ENCODE peak calls at places on chromosomes 2 and 18, in five cellular contexts. V is A549, Z is K562, F is HepG2, L is H1. B is an unnamed sample.

GRCh38 chr2:194697439-194697838 is 959.6 kb upstream of the SLC39A10 start:
- DNase-seq in Z (no peak), F (no peak), L (no peak), V (no peak), B (no peak)

GRCh38 chr18:3869848-3870247 is 419.9 kb downstream of the TGIF1 start:
- DNase-seq in L (no peak), V (peak; percentile 77), F (peak; percentile 36), Z (peak; percentile 61), B (no peak)

GRCh38 chr2:224885295-224885694 is 157.0 kb downstream of the DOCK10 start:
- DNase-seq in Z (no peak), L (no peak), F (no peak), V (no peak), B (no peak)

GRCh38 chr2:226076529-226076928 is 677.0 kb downstream of the NYAP2 start:
- DNase-seq in F (no peak), L (no peak), Z (no peak), V (no peak), B (no peak)

GRCh38 chr2:220006152-220006551 is 378.7 kb downstream of the SLC4A3 start:
- DNase-seq in F (no peak), L (no peak), Z (no peak), V (no peak), B (no peak)

GRCh38 chr18:70985948-70986347 is 697.1 kb downstream of the SOCS6 start:
- DNase-seq in F (no peak), L (no peak), V (no peak), Z (no peak), B (no peak)

GRCh38 chr2:132522901-132523300 is 106.3 kb downstream of the GPR39 start:
- DNase-seq in L (no peak), Z (no peak), F (no peak), V (no peak), B (no peak)

GRCh38 chr2:233832869-233833812 is 21.2 kb downstream of the HJURP start:
- DNase-seq in F (peak; percentile 54), V (peak; percentile 97), Z (no peak), L (peak; percentile 84), B (no peak)

GRCh38 chr2:70703900-70704549 is 64.0 kb downstream of the ADD2 start:
- DNase-seq in Z (peak; percentile 68), V (no peak), L (no peak), F (no peak), B (no peak)

GRCh38 chr2:3301001-3301400 is 76.6 kb downstream of the EIPR1 start:
- DNase-seq in F (no peak), L (no peak), Z (no peak), V (no peak), B (no peak)

GRCh38 chr2:24515335-24515734 is 24.3 kb downstream of the NCOA1 start:
- DNase-seq in Z (no peak), F (no peak), V (peak; percentile 31), L (no peak), B (no peak)

GRCh38 chr18:44178476-44178875 is 502.2 kb upstream of the SETBP1 start:
- DNase-seq in F (no peak), L (no peak), Z (no peak), V (no peak), B (no peak)

GRCh38 chr2:67666386-67667053 is 269.4 kb downstream of the ETAA1 start:
- DNase-seq in V (no peak), Z (no peak), L (no peak), F (no peak), B (no peak)

GRCh38 chr2:212259236-212259635 is 279.4 kb downstream of the ERBB4 start:
- DNase-seq in V (no peak), L (no peak), Z (no peak), F (no peak), B (no peak)

GRCh38 chr2:182973441-182974352 is 64.6 kb downstream of the NCKAP1 start:
- DNase-seq in Z (no peak), F (peak; percentile 63), V (no peak), L (no peak), B (no peak)

GRCh38 chr2:64386676-64387075 is 67.3 kb upstream of the LGALSL start:
- DNase-seq in F (no peak), Z (no peak), L (no peak), V (no peak), B (no peak)

DNA sequence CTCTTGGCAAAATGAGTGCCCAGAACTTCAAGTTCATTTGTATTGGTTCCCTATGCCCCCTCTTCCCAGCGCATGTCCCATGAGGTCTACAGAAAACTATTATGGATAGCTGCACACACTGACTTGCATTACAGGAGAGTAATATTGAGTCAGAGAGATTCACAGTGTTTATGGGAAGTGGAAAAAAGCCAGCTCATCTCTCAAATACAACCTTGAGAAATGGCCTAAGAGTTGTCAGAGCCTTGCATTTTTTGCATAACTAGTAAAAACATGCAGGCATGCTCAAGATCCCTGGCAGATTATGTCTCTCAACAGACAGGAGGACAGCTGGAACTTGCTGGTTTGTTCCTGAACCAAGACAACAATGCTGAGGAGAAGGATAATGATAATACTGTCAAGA is 1292.8 kb downstream of the DSC3 start:
- DNase-seq in V (no peak), L (no peak), Z (no peak), F (no peak), B (no peak)
- TF ChIP-seq CEBPB in V (no peak), L (no peak), Z (no peak), F (no peak), B (no peak)

GRCh38 chr2:37856101-37856751 is 68.9 kb upstream of the RMDN2 start:
- DNase-seq in V (no peak), Z (no peak), L (no peak), F (no peak), B (no peak)

GRCh38 chr2:37858725-37859267 is 66.3 kb upstream of the RMDN2 start:
- DNase-seq in L (no peak), V (no peak), F (no peak), Z (no peak), B (no peak)

GRCh38 chr2:37857485-37858196 is 67.4 kb upstream of the RMDN2 start:
- DNase-seq in Z (no peak), L (no peak), F (no peak), V (no peak), B (no peak)

GRCh38 chr2:37855283-37856041 is 69.6 kb upstream of the RMDN2 start:
- DNase-seq in V (no peak), L (no peak), F (no peak), Z (no peak), B (no peak)

DNA sequence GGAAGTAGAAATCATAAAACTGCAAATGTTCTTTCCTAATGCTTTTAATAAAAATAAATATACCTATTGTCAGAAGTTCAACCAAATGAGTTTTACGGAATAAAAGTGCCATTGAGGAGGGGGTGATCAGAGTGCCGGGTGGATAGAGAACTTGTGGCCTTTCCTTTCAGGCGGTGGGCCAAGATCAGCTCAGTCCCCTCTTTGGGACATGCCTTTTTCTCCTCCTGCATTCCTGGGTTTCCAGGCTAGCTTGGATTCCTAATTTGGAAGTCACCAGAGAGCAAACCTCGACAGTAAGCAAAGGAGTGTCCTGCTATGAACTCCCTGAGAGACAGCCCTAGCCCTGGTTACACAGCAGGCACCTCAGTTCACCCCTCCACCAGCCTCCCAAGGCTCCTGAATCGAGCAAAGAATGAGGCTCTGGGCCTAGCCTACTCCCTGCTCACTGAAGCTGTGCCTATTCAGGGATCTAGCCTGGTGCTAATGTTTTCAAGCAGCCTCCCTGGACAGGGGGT is 66.8 kb upstream of the RMDN2 start:
- DNase-seq in V (peak; percentile 19), L (no peak), Z (no peak), F (no peak), B (no peak)
- TF ChIP-seq EP300 in V (no peak), L (no peak), Z (no peak), F (no peak), B (no peak)

GRCh38 chr2:239532305-239532649 is 131.5 kb upstream of the HDAC4 start:
- DNase-seq in V (no peak), L (no peak), Z (no peak), F (no peak), B (no peak)

GRCh38 chr2:239531456-239532304 is 130.9 kb upstream of the HDAC4 start:
- DNase-seq in L (no peak), F (no peak), V (no peak), Z (no peak), B (no peak)

GRCh38 chr2:239534581-239535412 is 134.0 kb upstream of the HDAC4 start:
- DNase-seq in L (no peak), F (no peak), Z (no peak), V (no peak), B (no peak)

GRCh38 chr2:239533917-239534316 is 133.1 kb upstream of the HDAC4 start:
- DNase-seq in V (no peak), Z (no peak), L (no peak), F (no peak), B (no peak)

GRCh38 chr2:239532859-239533258 is 132.0 kb upstream of the HDAC4 start:
- DNase-seq in F (no peak), L (no peak), V (no peak), Z (no peak), B (no peak)
- TF ChIP-seq RAD21 in F (no peak), L (no peak), V (no peak), Z (no peak), B (no peak)

GRCh38 chr2:209368924-209369323 is 54.9 kb upstream of the MAP2 start:
- DNase-seq in F (peak; percentile 54), V (peak; percentile 83), Z (no peak), L (no peak), B (peak; percentile 2)
- TF ChIP-seq CEBPB in F (no peak), V (no peak), Z (no peak), L (no peak), B (no peak)

DNA sequence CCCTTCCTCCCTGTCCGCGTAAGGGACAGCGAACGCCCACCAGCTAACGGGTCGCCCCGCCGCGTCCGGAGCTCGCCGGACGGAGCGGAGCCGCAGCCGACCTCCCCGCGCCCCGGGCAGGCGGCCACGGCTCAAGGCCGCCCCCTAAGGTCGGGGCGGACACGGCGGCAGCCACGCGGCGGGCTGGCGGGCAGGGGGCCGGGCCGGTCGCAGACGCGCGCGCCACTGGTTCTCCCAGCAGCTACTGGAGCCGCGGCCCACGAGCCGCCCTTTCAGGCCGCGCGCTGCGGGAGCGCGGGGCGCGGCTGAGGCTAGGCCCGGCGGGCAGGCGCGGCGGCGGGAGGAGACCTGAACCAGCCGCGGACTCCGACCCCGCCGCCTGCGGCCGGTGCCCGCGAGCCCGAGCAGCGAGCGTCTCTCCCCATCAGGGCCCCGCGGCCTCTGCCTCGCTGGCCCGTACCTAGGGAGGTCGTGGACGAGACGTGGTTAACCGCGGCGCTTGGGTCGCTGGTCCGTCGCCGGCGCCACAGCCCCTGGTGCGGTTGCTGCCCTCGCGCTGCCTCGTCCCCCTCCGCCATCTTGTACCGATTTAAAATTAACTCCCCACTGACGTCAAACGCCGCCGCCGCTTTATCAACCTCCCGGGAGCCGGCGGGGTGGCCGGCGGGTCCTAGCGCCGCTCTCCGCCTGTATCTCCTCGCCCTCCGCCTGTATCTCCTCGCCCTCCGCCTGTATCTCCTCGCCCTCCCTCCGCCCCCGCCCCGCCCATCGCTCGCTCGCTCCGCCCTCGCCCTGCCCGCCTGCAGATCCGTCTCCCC is at the start of gene ATL2:
- DNase-seq in V (peak; percentile 96), F (peak; percentile 91), Z (peak; percentile 97), L (peak; percentile 92), B (peak; percentile 59)
- TF ChIP-seq EP300 in V (no peak), F (peak; percentile 53), Z (peak; percentile 40), L (no peak), B (no peak)

B was measured in GM12878.